ENCODE peak calls at places on chromosomes 5 and 9, in eight cellular contexts. One of them, this sample, is unnamed.

GRCh38 chr5:170427672-170428236 is 38.6 kb upstream of the KCNMB1 start:
- DNase-seq in kidney: no peak
- DNase-seq in WERI-Rb-1: no peak
- DNase-seq in activated naive CD4-positive, alpha-beta T cell treated with anti-CD3 and anti-CD28 coated beads, Interleukin-2, amount 50 U/mL, for 16 hours: no peak
- DNase-seq in HTR-8/SVneo: no peak
- DNase-seq in NCI-H460: no peak
- DNase-seq in choroid plexus epithelial cell: peak; percentile 42
- DNase-seq in neural crest cell: no peak
- DNase-seq in this sample: no peak

GRCh38 chr9:135439916-135440315 is 39.7 kb upstream of the PPP1R26 start:
- DNase-seq in choroid plexus epithelial cell: no peak
- DNase-seq in activated naive CD4-positive, alpha-beta T cell treated with anti-CD3 and anti-CD28 coated beads, Interleukin-2, amount 50 U/mL, for 16 hours: no peak
- DNase-seq in HTR-8/SVneo: no peak
- DNase-seq in WERI-Rb-1: no peak
- DNase-seq in neural crest cell: no peak
- DNase-seq in kidney: no peak
- DNase-seq in NCI-H460: no peak
- DNase-seq in this sample: no peak

GRCh38 chr5:80369521-80369920 is 38.3 kb upstream of the ZFYVE16 start:
- DNase-seq in activated naive CD4-positive, alpha-beta T cell treated with anti-CD3 and anti-CD28 coated beads, Interleukin-2, amount 50 U/mL, for 16 hours: no peak
- DNase-seq in HTR-8/SVneo: no peak
- DNase-seq in choroid plexus epithelial cell: no peak
- DNase-seq in kidney: no peak
- DNase-seq in neural crest cell: no peak
- DNase-seq in WERI-Rb-1: peak; percentile 80
- DNase-seq in NCI-H460: no peak
- DNase-seq in this sample: no peak

GRCh38 chr9:18796871-18797270 is 236.1 kb downstream of the SAXO1 start:
- DNase-seq in activated naive CD4-positive, alpha-beta T cell treated with anti-CD3 and anti-CD28 coated beads, Interleukin-2, amount 50 U/mL, for 16 hours: no peak
- DNase-seq in kidney: no peak
- DNase-seq in NCI-H460: no peak
- DNase-seq in choroid plexus epithelial cell: no peak
- DNase-seq in HTR-8/SVneo: no peak
- DNase-seq in neural crest cell: no peak
- DNase-seq in WERI-Rb-1: peak; percentile 65
- DNase-seq in this sample: no peak

GRCh38 chr9:90002299-90003045 is 397.7 kb downstream of the GADD45G start:
- DNase-seq in WERI-Rb-1: no peak
- DNase-seq in activated naive CD4-positive, alpha-beta T cell treated with anti-CD3 and anti-CD28 coated beads, Interleukin-2, amount 50 U/mL, for 16 hours: no peak
- DNase-seq in choroid plexus epithelial cell: no peak
- DNase-seq in HTR-8/SVneo: no peak
- DNase-seq in neural crest cell: no peak
- DNase-seq in NCI-H460: no peak
- DNase-seq in kidney: no peak
- DNase-seq in this sample: no peak

GRCh38 chr5:68454766-68455165 is 239.2 kb downstream of the PIK3R1 start:
- DNase-seq in HTR-8/SVneo: no peak
- DNase-seq in WERI-Rb-1: no peak
- DNase-seq in activated naive CD4-positive, alpha-beta T cell treated with anti-CD3 and anti-CD28 coated beads, Interleukin-2, amount 50 U/mL, for 16 hours: no peak
- DNase-seq in NCI-H460: no peak
- DNase-seq in choroid plexus epithelial cell: no peak
- DNase-seq in neural crest cell: no peak
- DNase-seq in kidney: no peak
- DNase-seq in this sample: no peak

GRCh38 chr9:92728831-92729734 is 35.5 kb downstream of the BICD2 start:
- DNase-seq in choroid plexus epithelial cell: peak; percentile 38
- DNase-seq in WERI-Rb-1: peak; percentile 75
- DNase-seq in activated naive CD4-positive, alpha-beta T cell treated with anti-CD3 and anti-CD28 coated beads, Interleukin-2, amount 50 U/mL, for 16 hours: no peak
- DNase-seq in kidney: peak; percentile 62
- DNase-seq in neural crest cell: no peak
- DNase-seq in NCI-H460: no peak
- DNase-seq in HTR-8/SVneo: no peak
- DNase-seq in this sample: no peak

GRCh38 chr5:177124486-177124991 is 9.0 kb upstream of the NSD1 start:
- DNase-seq in HTR-8/SVneo: no peak
- DNase-seq in neural crest cell: no peak
- DNase-seq in NCI-H460: no peak
- DNase-seq in choroid plexus epithelial cell: no peak
- DNase-seq in kidney: peak; percentile 2
- DNase-seq in activated naive CD4-positive, alpha-beta T cell treated with anti-CD3 and anti-CD28 coated beads, Interleukin-2, amount 50 U/mL, for 16 hours: no peak
- DNase-seq in WERI-Rb-1: no peak
- DNase-seq in this sample: no peak

GRCh38 chr5:59873113-59873512 is 20.4 kb downstream of the PDE4D start:
- DNase-seq in neural crest cell: no peak
- DNase-seq in choroid plexus epithelial cell: peak; percentile 90
- DNase-seq in HTR-8/SVneo: peak; percentile 47
- DNase-seq in WERI-Rb-1: no peak
- DNase-seq in activated naive CD4-positive, alpha-beta T cell treated with anti-CD3 and anti-CD28 coated beads, Interleukin-2, amount 50 U/mL, for 16 hours: no peak
- DNase-seq in NCI-H460: no peak
- DNase-seq in kidney: no peak
- DNase-seq in this sample: no peak

GRCh38 chr5:55742778-55743177 is 4.9 kb downstream of the DDX4 start:
- DNase-seq in HTR-8/SVneo: no peak
- DNase-seq in neural crest cell: no peak
- DNase-seq in kidney: no peak
- DNase-seq in activated naive CD4-positive, alpha-beta T cell treated with anti-CD3 and anti-CD28 coated beads, Interleukin-2, amount 50 U/mL, for 16 hours: no peak
- DNase-seq in choroid plexus epithelial cell: peak; percentile 30
- DNase-seq in NCI-H460: no peak
- DNase-seq in WERI-Rb-1: no peak
- DNase-seq in this sample: no peak

GRCh38 chr9:35741740-35742139 is 7.3 kb downstream of the GBA2 start:
- DNase-seq in neural crest cell: no peak
- DNase-seq in NCI-H460: no peak
- DNase-seq in choroid plexus epithelial cell: no peak
- DNase-seq in HTR-8/SVneo: no peak
- DNase-seq in WERI-Rb-1: no peak
- DNase-seq in activated naive CD4-positive, alpha-beta T cell treated with anti-CD3 and anti-CD28 coated beads, Interleukin-2, amount 50 U/mL, for 16 hours: no peak
- DNase-seq in kidney: no peak
- DNase-seq in this sample: no peak

GRCh38 chr5:1814183-1815020 is 13.2 kb downstream of the NDUFS6 start:
- DNase-seq in WERI-Rb-1: no peak
- DNase-seq in kidney: no peak
- DNase-seq in HTR-8/SVneo: no peak
- DNase-seq in activated naive CD4-positive, alpha-beta T cell treated with anti-CD3 and anti-CD28 coated beads, Interleukin-2, amount 50 U/mL, for 16 hours: no peak
- DNase-seq in NCI-H460: no peak
- DNase-seq in choroid plexus epithelial cell: no peak
- DNase-seq in neural crest cell: no peak
- DNase-seq in this sample: peak; percentile 51

GRCh38 chr9:90307177-90307833 is 335.3 kb downstream of the DIRAS2 start:
- DNase-seq in neural crest cell: no peak
- DNase-seq in NCI-H460: no peak
- DNase-seq in kidney: no peak
- DNase-seq in HTR-8/SVneo: no peak
- DNase-seq in choroid plexus epithelial cell: peak; percentile 14
- DNase-seq in activated naive CD4-positive, alpha-beta T cell treated with anti-CD3 and anti-CD28 coated beads, Interleukin-2, amount 50 U/mL, for 16 hours: no peak
- DNase-seq in WERI-Rb-1: no peak
- DNase-seq in this sample: no peak

This sample was measured in RWPE2.